ENCODE peak calls at places on chromosomes 2 and 18, in four cellular contexts. Y is stomach, D is SK-N-SH, G is breast epithelium. K is an unnamed sample.

GRCh38 chr18:54924948-54925347 is 34.3 kb downstream of the CCDC68 start:
- DNase-seq in G (no peak), D (no peak), Y (no peak), K (no peak)

GRCh38 chr2:118813601-118814000 is 33.8 kb downstream of the EN1 start:
- DNase-seq in Y (no peak), G (no peak), D (no peak), K (peak; percentile 75)

GRCh38 chr2:216807861-216808272 is 52.0 kb downstream of the TNP1 start:
- DNase-seq in G (no peak), D (no peak), Y (peak; percentile 63), K (no peak)

GRCh38 chr2:105082107-105082506 is 44.2 kb downstream of the MRPS9 start:
- DNase-seq in D (no peak), Y (no peak), G (no peak), K (no peak)

GRCh38 chr2:207416936-207417718 is 112.6 kb upstream of the CREB1 start:
- DNase-seq in D (no peak), G (no peak), Y (no peak), K (no peak)

GRCh38 chr2:44392338-44392943 is 30.7 kb downstream of the CAMKMT start:
- DNase-seq in Y (peak; percentile 48), D (peak; percentile 41), G (no peak), K (no peak)

GRCh38 chr2:190627881-190628412 is 20.9 kb upstream of the NAB1 start:
- DNase-seq in D (peak; percentile 79), G (no peak), Y (no peak), K (no peak)

GRCh38 chr2:64904405-64905329 is 84.5 kb upstream of the SLC1A4 start:
- DNase-seq in G (no peak), Y (no peak), D (no peak), K (no peak)

GRCh38 chr2:100376836-100377235 is 40.6 kb downstream of the CHST10 start:
- DNase-seq in D (no peak), Y (no peak), G (no peak), K (no peak)

GRCh38 chr18:67139899-67140298 is 376.6 kb downstream of the DSEL start:
- DNase-seq in Y (no peak), G (no peak), D (no peak), K (no peak)

GRCh38 chr2:168884990-168885389 is 5.2 kb downstream of the SPC25 start:
- DNase-seq in Y (no peak), D (no peak), G (no peak), K (no peak)

GRCh38 chr2:219681301-219682290 is 54.2 kb downstream of the SLC4A3 start:
- DNase-seq in D (no peak), G (no peak), Y (no peak), K (no peak)

GRCh38 chr18:77870238-77870637 is 620.6 kb downstream of the GALR1 start:
- DNase-seq in Y (no peak), G (no peak), D (no peak), K (no peak)

GRCh38 chr2:85675427-85675826 is 7.4 kb upstream of the SFTPB start:
- DNase-seq in G (no peak), Y (no peak), D (no peak), K (peak; percentile 35)

GRCh38 chr2:219724628-219725027 is 97.2 kb downstream of the SLC4A3 start:
- DNase-seq in G (no peak), Y (no peak), D (no peak), K (no peak)

GRCh38 chr2:43977677-43978076 is 18.1 kb downstream of the LRPPRC start:
- DNase-seq in G (no peak), D (no peak), Y (no peak), K (no peak)

GRCh38 chr2:124983595-124983994 is 958.5 kb downstream of the CNTNAP5 start:
- DNase-seq in Y (no peak), D (no peak), G (no peak), K (no peak)

GRCh38 chr18:80050797-80051196 is 16.6 kb downstream of the RBFA start:
- DNase-seq in G (no peak), Y (no peak), D (no peak), K (no peak)

GRCh38 chr18:10252494-10252893 is 201.9 kb upstream of the APCDD1 start:
- DNase-seq in D (no peak), G (no peak), Y (no peak), K (no peak)

GRCh38 chr2:241849616-241850543 is 8.8 kb downstream of the PDCD1 start:
- DNase-seq in Y (no peak), D (peak; percentile 69), G (no peak), K (peak; percentile 74)

GRCh38 chr2:172927381-172928357 is 148.0 kb upstream of the MAP3K20 start:
- DNase-seq in D (no peak), Y (peak; percentile 64), G (no peak), K (no peak)

GRCh38 chr2:219496781-219497494 is 1.8 kb upstream of the GMPPA start:
- DNase-seq in Y (peak; percentile 29), D (no peak), G (no peak), K (no peak)

GRCh38 chr18:27583466-27583865 is 398.4 kb upstream of the CHST9 start:
- DNase-seq in D (no peak), G (no peak), Y (no peak), K (no peak)

GRCh38 chr2:128441341-128442052 is 122.8 kb upstream of the HS6ST1 start:
- DNase-seq in D (no peak), G (no peak), Y (peak; percentile 25), K (peak; percentile 25)

GRCh38 chr18:37464287-37464686 is 101.3 kb downstream of the CELF4 start:
- DNase-seq in Y (no peak), D (peak; percentile 45), G (no peak), K (no peak)

GRCh38 chr2:216775043-216775453 is 79.7 kb upstream of the IGFBP5 start:
- DNase-seq in G (no peak), D (peak; percentile 34), Y (no peak), K (no peak)

GRCh38 chr18:32389191-32389590 is 81.5 kb downstream of the GAREM1 start:
- DNase-seq in G (no peak), D (no peak), Y (no peak), K (no peak)
- H3K4me1 ChIP-seq in G (no peaks in the 10 kb centered on the region), D (no peaks in the 10 kb centered on the region), Y (peaks cover 43% of the 10 kb centered on the region), K (peaks cover 13% of the 10 kb centered on the region)

DNA sequence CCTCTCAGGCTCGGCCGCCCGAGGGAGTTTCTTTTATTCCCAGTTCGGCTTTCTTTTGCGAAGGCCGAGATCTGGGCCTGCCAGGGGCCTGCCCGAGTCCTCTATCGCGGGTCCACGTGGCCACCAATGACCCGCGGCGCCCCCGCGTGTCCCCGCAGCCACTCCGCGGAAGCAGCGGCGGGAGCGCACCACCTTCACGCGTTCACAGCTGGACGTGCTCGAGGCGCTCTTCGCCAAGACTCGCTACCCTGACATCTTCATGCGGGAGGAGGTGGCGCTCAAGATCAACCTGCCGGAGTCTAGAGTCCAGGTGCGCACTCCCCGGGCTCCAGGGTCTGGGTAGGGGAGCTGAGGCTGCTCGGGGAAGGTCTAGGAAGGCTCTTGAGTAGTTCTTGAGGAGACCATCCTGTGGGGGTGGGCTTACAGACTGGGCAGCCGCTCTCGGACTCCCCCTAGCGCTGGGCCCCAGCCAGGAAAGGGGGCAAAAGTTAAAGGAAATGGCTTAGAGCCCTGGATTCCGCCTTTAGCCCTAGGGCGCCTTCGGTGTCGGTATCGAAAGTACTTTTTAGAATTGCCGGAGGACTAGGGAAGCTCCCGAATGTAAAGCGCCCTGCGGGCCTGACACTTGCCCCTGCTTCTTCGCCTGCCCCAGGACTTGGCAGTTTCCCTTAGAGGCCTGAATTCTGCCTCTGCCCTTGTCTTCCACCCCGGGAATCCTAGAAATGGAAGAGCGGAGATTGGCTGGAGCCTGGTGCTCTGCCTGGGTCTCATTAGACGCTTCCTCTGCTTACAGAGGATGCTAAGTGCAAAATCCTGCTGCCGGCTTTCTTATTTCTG is 3.5 kb downstream of the OTX1 start:
- DNase-seq in D (peak; percentile 63), G (no peak), Y (no peak), K (no peak)
- H3K4me3 ChIP-seq in D (no peak overlapping the region), G (peak overlapping the region; percentile 51), Y (peak overlapping the region; percentile 35), K (peak overlapping the region; percentile 32)

GRCh38 chr18:63237911-63238710 is 81.5 kb downstream of the BCL2 start:
- DNase-seq in D (no peak), Y (no peak), G (no peak), K (no peak)
- TF ChIP-seq POLR2AphosphoS5 in D (no peak), Y (peak; percentile 61), G (peak; percentile 22), K (no peak)

GRCh38 chr2:72972744-72973535 is 55.6 kb downstream of the EMX1 start:
- DNase-seq in G (no peak), D (no peak), Y (no peak), K (no peak)

GRCh38 chr2:72973566-72974435 is 56.5 kb downstream of the EMX1 start:
- DNase-seq in Y (peak; percentile 63), D (peak; percentile 86), G (no peak), K (no peak)

GRCh38 chr2:72968286-72968685 is 51.0 kb downstream of the EMX1 start:
- DNase-seq in D (no peak), Y (no peak), G (no peak), K (no peak)

GRCh38 chr2:72969706-72970105 is 52.4 kb downstream of the EMX1 start:
- DNase-seq in Y (no peak), D (no peak), G (no peak), K (no peak)

DNA sequence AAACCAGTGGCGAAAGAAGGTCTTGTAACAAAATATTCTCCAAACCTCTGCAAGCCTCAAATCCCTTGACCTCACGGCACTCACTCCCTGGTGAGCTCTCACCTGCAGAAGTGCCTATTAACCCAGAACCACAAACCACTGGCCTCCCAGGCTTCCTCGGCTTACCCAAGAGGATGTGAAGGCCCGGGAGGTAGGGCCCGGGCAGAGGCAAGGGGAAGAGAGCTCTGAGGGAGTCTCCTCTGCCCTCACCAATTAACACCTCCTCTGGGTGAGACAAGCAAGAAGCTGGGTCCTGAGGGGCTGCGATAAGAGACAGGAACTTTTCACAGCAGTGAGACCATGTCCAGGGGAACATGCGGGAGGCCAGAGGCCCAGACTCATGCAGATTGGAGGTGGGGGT is 53.7 kb downstream of the EMX1 start:
- DNase-seq in Y (no peak), D (no peak), G (no peak), K (no peak)
- H3K4me1 ChIP-seq in Y (no peaks in the 10 kb centered on the region), D (peaks cover 15% of the 10 kb centered on the region), G (no peaks in the 10 kb centered on the region), K (no peaks in the 10 kb centered on the region)

GRCh38 chr2:152399003-152399402 is 64.0 kb downstream of the FMNL2 start:
- DNase-seq in D (no peak), Y (no peak), G (no peak), K (no peak)

GRCh38 chr2:152403395-152403794 is 68.4 kb downstream of the FMNL2 start:
- DNase-seq in Y (no peak), D (no peak), G (no peak), K (no peak)

GRCh38 chr2:152396763-152397162 is 61.8 kb downstream of the FMNL2 start:
- DNase-seq in G (no peak), D (no peak), Y (no peak), K (no peak)

GRCh38 chr2:152402780-152403388 is 67.9 kb downstream of the FMNL2 start:
- DNase-seq in D (no peak), G (no peak), Y (no peak), K (no peak)

GRCh38 chr2:152400607-152401214 is 65.7 kb downstream of the FMNL2 start:
- DNase-seq in G (no peak), Y (no peak), D (no peak), K (no peak)
- H3K4me3 ChIP-seq in G (no peak overlapping the region), Y (no peak overlapping the region), D (no peak overlapping the region), K (no peak overlapping the region)

DNA sequence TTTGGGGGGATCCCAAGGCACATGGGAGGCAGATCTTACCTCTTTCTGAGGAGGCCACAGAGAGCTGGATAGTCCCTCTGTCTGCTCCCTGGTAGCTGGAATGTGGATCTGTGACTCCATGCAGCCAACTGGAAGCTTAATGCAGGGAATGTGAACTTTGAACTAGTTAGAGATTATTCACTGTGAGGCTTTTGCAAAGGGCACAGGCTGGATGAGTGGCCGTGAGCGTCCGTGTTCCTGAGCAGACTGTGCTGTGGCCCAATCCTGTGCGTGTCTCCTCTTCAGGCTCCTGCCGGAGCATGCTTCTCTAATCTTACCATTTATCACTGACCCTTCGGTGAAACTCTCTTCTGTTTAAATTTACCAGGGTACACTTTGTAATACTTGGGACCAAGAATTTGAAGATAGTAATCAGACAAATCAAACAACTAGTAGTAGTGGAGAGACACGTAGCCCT is 187.6 kb downstream of the PTPRM start:
- DNase-seq in D (no peak), Y (no peak), G (no peak), K (no peak)
- TF ChIP-seq POLR2AphosphoS5 in D (no peak), Y (peak; percentile 5), G (no peak), K (no peak)